ENCODE peak calls at places on chromosomes 12 and 14, in seven cellular contexts. J is amniotic epithelial cell, P is coronary artery, G is heart left ventricle, M is hippocampal formation, X is astrocyte of the spinal cord, Q is ovary. B is an unnamed sample.
A peak's percentile ranks its signal among the peaks of the same experiment; 100 is the strongest.

GRCh38 chr12:102433304-102433703 is 47.1 kb downstream of the IGF1 start:
- DNase-seq in P (no peak), X (no peak), J (peak; percentile 4), M (no peak), Q (no peak), G (no peak), B (no peak)

GRCh38 chr14:50082784-50083466 is 33.4 kb downstream of the VCPKMT start:
- DNase-seq in M (no peak), G (no peak), Q (no peak), P (no peak), J (peak; percentile 24), X (peak; percentile 39), B (no peak)

GRCh38 chr12:104724992-104725585 is 233.0 kb downstream of the SLC41A2 start:
- DNase-seq in G (no peak), X (no peak), J (no peak), Q (no peak), M (no peak), P (no peak), B (no peak)

GRCh38 chr12:12349711-12350665 is at the start of gene MANSC1:
- DNase-seq in P (peak; percentile 77), Q (peak; percentile 75), M (peak; percentile 53), J (peak; percentile 8), X (no peak), G (peak; percentile 76), B (no peak)

GRCh38 chr14:26191666-26192065 is 406.2 kb downstream of the NOVA1 start:
- DNase-seq in Q (no peak), X (no peak), G (no peak), J (no peak), P (no peak), M (no peak), B (no peak)

GRCh38 chr12:128969480-128970055 is 116.3 kb downstream of the GLT1D1 start:
- DNase-seq in P (no peak), J (no peak), X (no peak), M (peak; percentile 39), G (no peak), Q (no peak), B (peak; percentile 18)

GRCh38 chr12:49364989-49365388 is 2.3 kb upstream of the SPATS2 start:
- DNase-seq in M (no peak), Q (no peak), G (no peak), P (no peak), X (peak; percentile 75), J (peak; percentile 94), B (no peak)

GRCh38 chr14:102213984-102214658 is 74.4 kb downstream of the WDR20 start:
- DNase-seq in G (no peak), M (no peak), X (no peak), J (no peak), Q (no peak), P (no peak), B (no peak)

GRCh38 chr14:65238456-65238855 is 136.1 kb upstream of the MAX start:
- DNase-seq in P (no peak), J (peak; percentile 94), Q (no peak), M (no peak), X (peak; percentile 80), G (no peak), B (peak; percentile 13)

GRCh38 chr12:1329784-1330474 is 264.5 kb downstream of the FBXL14 start:
- DNase-seq in G (no peak), X (no peak), Q (no peak), P (no peak), M (no peak), J (no peak), B (no peak)

GRCh38 chr14:31560759-31561154 is 447 bp upstream of the NUBPL start:
- DNase-seq in M (no peak), Q (no peak), X (peak; percentile 1), G (no peak), P (no peak), J (peak; percentile 45), B (no peak)

GRCh38 chr12:29242921-29243431 is 93.9 kb downstream of the FAR2 start:
- DNase-seq in G (no peak), Q (no peak), P (no peak), M (no peak), X (no peak), J (peak; percentile 17), B (no peak)

GRCh38 chr12:113287146-113287898 is 47.6 kb downstream of the SLC8B1 start:
- DNase-seq in Q (no peak), X (no peak), J (no peak), M (no peak), G (no peak), P (no peak), B (no peak)